ENCODE peak calls at places on chromosomes 11 and 22, in eight cellular contexts. S is CD8-positive, alpha-beta T cell; W is endothelial cell of umbilical vein; K is neural progenitor cell; A is keratinocyte; Z is colonic mucosa; V is hepatocyte; B is fibroblast of lung. F is an unnamed sample.

GRCh38 chr11:45751430-45751829 is 53.5 kb upstream of the SLC35C1 start:
- DNase-seq in S (no peak), W (no peak), K (peak; percentile 91), A (no peak), Z (no peak), V (no peak), B (no peak), F (no peak)

GRCh38 chr22:39205344-39206021 is 39.3 kb downstream of the PDGFB start:
- DNase-seq in S (peak; percentile 71), W (peak; percentile 57), K (no peak), A (no peak), Z (no peak), V (peak; percentile 65), B (peak; percentile 57), F (peak; percentile 56)

GRCh38 chr11:8285796-8286195 is 22.1 kb upstream of the LMO1 start:
- DNase-seq in S (no peak), W (no peak), K (no peak), A (no peak), Z (peak; percentile 6), V (no peak), B (no peak), F (no peak)

GRCh38 chr11:27427183-27427980 is 45.2 kb downstream of the LGR4 start:
- DNase-seq in S (no peak), W (peak; percentile 7), K (no peak), A (no peak), Z (no peak), V (no peak), B (peak; percentile 78), F (no peak)

GRCh38 chr11:120545813-120546212 is 34.3 kb downstream of the GRIK4 start:
- DNase-seq in S (no peak), W (no peak), K (no peak), A (no peak), Z (no peak), V (no peak), B (no peak), F (no peak)

GRCh38 chr22:16601437-16602223 is 9.0 kb upstream of the CCT8L2 start:
- DNase-seq in S (no peak), W (no peak), K (no peak), A (no peak), Z (no peak), V (no peak), B (no peak), F (no peak)

GRCh38 chr11:27497284-27497866 is 9.2 kb downstream of the LIN7C start:
- DNase-seq in S (no peak), W (peak; percentile 43), K (no peak), A (no peak), Z (no peak), V (peak; percentile 42), B (peak; percentile 33), F (peak; percentile 28)

GRCh38 chr11:66438009-66438503 is 592 bp downstream of the MRPL11 start:
- DNase-seq in S (no peak), W (no peak), K (peak; percentile 11), A (no peak), Z (peak; percentile 44), V (peak; percentile 26), B (no peak), F (no peak)

GRCh38 chr22:50068096-50068495 is 10.0 kb upstream of the TTLL8 start:
- DNase-seq in S (no peak), W (no peak), K (no peak), A (no peak), Z (no peak), V (no peak), B (no peak), F (no peak)

GRCh38 chr11:96328395-96329010 is 14.5 kb downstream of the MAML2 start:
- DNase-seq in S (no peak), W (no peak), K (no peak), A (no peak), Z (no peak), V (no peak), B (peak; percentile 56), F (no peak)

GRCh38 chr11:133968300-133968699 is 11.5 kb upstream of the IGSF9B start:
- DNase-seq in S (no peak), W (no peak), K (peak; percentile 84), A (no peak), Z (no peak), V (no peak), B (no peak), F (peak; percentile 87)

GRCh38 chr11:6418958-6419611 is at the start of gene APBB1:
- DNase-seq in S (peak; percentile 77), W (peak; percentile 67), K (peak; percentile 89), A (no peak), Z (peak; percentile 70), V (peak; percentile 88), B (peak; percentile 59), F (peak; percentile 60)

GRCh38 chr22:18060646-18061620 is 16.9 kb upstream of the PEX26 start:
- DNase-seq in S (no peak), W (no peak), K (no peak), A (no peak), Z (peak; percentile 50), V (peak; percentile 76), B (peak; percentile 78), F (no peak)

GRCh38 chr11:69000831-69001245 is 12.2 kb downstream of the MRGPRF start:
- DNase-seq in S (no peak), W (peak; percentile 92), K (no peak), A (no peak), Z (peak; percentile 30), V (peak; percentile 68), B (peak; percentile 84), F (no peak)

GRCh38 chr11:129320485-129320884 is 55.2 kb upstream of the BARX2 start:
- DNase-seq in S (no peak), W (no peak), K (no peak), A (no peak), Z (no peak), V (no peak), B (peak; percentile 8), F (no peak)

GRCh38 chr11:3232956-3233355 is 739 bp upstream of the MRGPRE start:
- DNase-seq in S (no peak), W (no peak), K (no peak), A (no peak), Z (no peak), V (no peak), B (no peak), F (no peak)
- H3K27me3 ChIP-seq in S (no peaks in the 10 kb centered on the region), W (peaks cover 5% of the 10 kb centered on the region), K (no peaks in the 10 kb centered on the region), A (peaks cover 28% of the 10 kb centered on the region), Z (no peaks in the 10 kb centered on the region), V (no peaks in the 10 kb centered on the region), B (peaks cover 9% of the 10 kb centered on the region), F (no peaks in the 10 kb centered on the region)

GRCh38 chr22:33828302-33828701 is 92.0 kb downstream of the LARGE1 start:
- DNase-seq in S (no peak), W (no peak), K (no peak), A (no peak), Z (no peak), V (no peak), B (no peak), F (no peak)

GRCh38 chr22:33832558-33833151 is 87.6 kb downstream of the LARGE1 start:
- DNase-seq in S (no peak), W (no peak), K (no peak), A (no peak), Z (no peak), V (no peak), B (peak; percentile 16), F (no peak)

GRCh38 chr22:33831651-33832050 is 88.6 kb downstream of the LARGE1 start:
- DNase-seq in S (no peak), W (no peak), K (no peak), A (no peak), Z (no peak), V (no peak), B (no peak), F (no peak)

GRCh38 chr22:33831207-33831606 is 89.1 kb downstream of the LARGE1 start:
- DNase-seq in S (no peak), W (no peak), K (no peak), A (no peak), Z (no peak), V (no peak), B (no peak), F (no peak)

DNA sequence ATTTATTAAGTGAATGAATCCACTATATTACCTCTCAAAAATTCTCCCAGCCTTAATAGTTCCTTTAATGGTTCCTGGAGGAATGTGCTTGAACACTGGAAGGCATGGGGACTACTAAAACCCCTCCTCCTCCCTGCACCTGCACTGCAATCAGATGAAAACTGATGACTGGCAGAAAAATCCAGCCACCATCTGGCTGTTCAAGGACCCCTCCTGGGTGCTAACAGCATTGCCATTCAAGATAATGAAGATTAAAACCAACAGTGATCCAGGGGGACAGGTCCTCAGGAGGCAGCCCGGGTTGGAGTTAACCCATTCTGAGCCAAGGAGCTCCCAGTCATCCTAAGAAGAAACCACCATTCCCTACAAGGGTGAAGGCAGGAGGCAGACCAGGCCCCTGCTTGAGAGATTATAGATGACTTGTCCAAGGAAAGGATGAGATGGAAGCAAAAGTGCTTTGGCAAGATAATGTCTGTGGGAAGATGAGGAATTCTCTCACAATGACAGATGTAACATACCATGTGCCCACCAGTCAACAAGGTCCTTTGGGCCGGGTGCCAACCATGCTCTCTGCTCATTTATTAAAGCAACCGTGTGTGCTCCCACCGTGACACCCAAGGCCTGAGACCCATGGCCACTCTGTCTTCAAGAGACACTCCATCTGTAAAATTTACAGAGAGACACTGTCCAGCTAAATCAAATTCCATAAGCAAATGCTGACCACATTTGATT is 90.6 kb downstream of the LARGE1 start:
- DNase-seq in S (no peak), W (no peak), K (peak; percentile 46), A (no peak), Z (no peak), V (no peak), B (no peak), F (no peak)
- TF ChIP-seq CTCF in S (no peak), W (no peak), K (peak; percentile 11), A (no peak), Z (no peak), V (no peak), B (no peak), F (no peak)

GRCh38 chr11:124861670-124862069 is 3.6 kb upstream of the ROBO3 start:
- DNase-seq in S (no peak), W (no peak), K (no peak), A (no peak), Z (no peak), V (no peak), B (no peak), F (no peak)
- H3K27me3 ChIP-seq in S (peaks cover 33% of the 10 kb centered on the region), W (peaks cover 72% of the 10 kb centered on the region), K (peaks cover 45% of the 10 kb centered on the region), A (peaks cover 63% of the 10 kb centered on the region), Z (peaks cover 45% of the 10 kb centered on the region), V (peaks cover 76% of the 10 kb centered on the region), B (peaks cover 54% of the 10 kb centered on the region), F (peaks cover 70% of the 10 kb centered on the region)

GRCh38 chr11:19316434-19316833 is 75.7 kb upstream of the E2F8 start:
- DNase-seq in S (no peak), W (no peak), K (no peak), A (no peak), Z (no peak), V (peak; percentile 14), B (peak; percentile 8), F (no peak)

GRCh38 chr11:19315511-19315910 is 74.8 kb upstream of the E2F8 start:
- DNase-seq in S (no peak), W (no peak), K (no peak), A (no peak), Z (no peak), V (no peak), B (no peak), F (no peak)

GRCh38 chr11:19311306-19312030 is 70.7 kb upstream of the E2F8 start:
- DNase-seq in S (no peak), W (peak; percentile 62), K (peak; percentile 74), A (no peak), Z (peak; percentile 78), V (peak; percentile 76), B (peak; percentile 13), F (peak; percentile 67)

GRCh38 chr11:19307498-19307897 is 66.8 kb upstream of the E2F8 start:
- DNase-seq in S (no peak), W (no peak), K (no peak), A (no peak), Z (no peak), V (no peak), B (no peak), F (no peak)

GRCh38 chr11:19313140-19313539 is 72.4 kb upstream of the E2F8 start:
- DNase-seq in S (no peak), W (no peak), K (no peak), A (no peak), Z (no peak), V (no peak), B (no peak), F (no peak)
- TF ChIP-seq CTCF in S (no peak), W (no peak), K (no peak), A (no peak), Z (no peak), V (no peak), B (no peak), F (no peak)

F was measured in cardiac muscle cell.